ENCODE peak calls at places on chromosomes 13 and 19, in ten cellular contexts. J is heart left ventricle, P is right lobe of liver, S is ovary, T is transverse colon, L is spleen, W is upper lobe of left lung, H is IMR-90, A is A549, R is stomach. C is an unnamed sample.

GRCh38 chr13:23399254-23399796 is 34.2 kb downstream of the SACS start:
- DNase-seq in J (no peak), P (no peak), S (no peak), T (no peak), L (no peak), W (no peak), H (no peak), A (no peak), R (no peak), C (no peak)

GRCh38 chr13:26971990-26972888 is 199.4 kb downstream of the USP12 start:
- DNase-seq in J (no peak), P (peak; percentile 72), S (no peak), T (peak; percentile 80), L (peak; percentile 72), W (peak; percentile 66), H (peak; percentile 20), A (peak; percentile 80), R (peak; percentile 69), C (peak; percentile 70)

GRCh38 chr19:41944336-41944735 is 14.8 kb downstream of the RABAC1 start:
- DNase-seq in J (no peak), P (no peak), S (no peak), T (no peak), L (peak; percentile 63), W (no peak), H (no peak), A (no peak), R (no peak), C (no peak)

GRCh38 chr13:49099513-49099877 is 120.6 kb upstream of the MLNR start:
- DNase-seq in J (no peak), P (no peak), S (no peak), T (no peak), L (no peak), W (no peak), H (no peak), A (no peak), R (no peak), C (no peak)

GRCh38 chr19:2824129-2824528 is 4.5 kb downstream of the ZNF554 start:
- DNase-seq in J (no peak), P (no peak), S (no peak), T (no peak), L (no peak), W (no peak), H (no peak), A (no peak), R (no peak), C (no peak)

GRCh38 chr13:51912511-51913225 is 50.9 kb downstream of the CCDC70 start:
- DNase-seq in J (no peak), P (no peak), S (no peak), T (no peak), L (no peak), W (no peak), H (no peak), A (no peak), R (no peak), C (no peak)

GRCh38 chr13:99314640-99315176 is 7.5 kb upstream of the GPR183 start:
- DNase-seq in J (no peak), P (no peak), S (no peak), T (no peak), L (no peak), W (no peak), H (peak; percentile 28), A (no peak), R (no peak), C (no peak)

GRCh38 chr19:13132471-13133166 is 14.6 kb downstream of the NACC1 start:
- DNase-seq in J (no peak), P (no peak), S (no peak), T (no peak), L (no peak), W (no peak), H (peak; percentile 79), A (no peak), R (no peak), C (no peak)

GRCh38 chr13:94515352-94515751 is 35.9 kb upstream of the DCT start:
- DNase-seq in J (no peak), P (no peak), S (no peak), T (no peak), L (no peak), W (peak; percentile 30), H (no peak), A (no peak), R (no peak), C (no peak)

GRCh38 chr19:18650048-18650435 is 13.2 kb downstream of the KLHL26 start:
- DNase-seq in J (peak; percentile 80), P (no peak), S (peak; percentile 76), T (no peak), L (no peak), W (no peak), H (peak; percentile 61), A (no peak), R (no peak), C (peak; percentile 23)

GRCh38 chr13:44818428-44818827 is 170.8 kb downstream of the NUFIP1 start:
- DNase-seq in J (no peak), P (no peak), S (no peak), T (no peak), L (no peak), W (no peak), H (peak; percentile 43), A (peak; percentile 54), R (no peak), C (no peak)

DNA sequence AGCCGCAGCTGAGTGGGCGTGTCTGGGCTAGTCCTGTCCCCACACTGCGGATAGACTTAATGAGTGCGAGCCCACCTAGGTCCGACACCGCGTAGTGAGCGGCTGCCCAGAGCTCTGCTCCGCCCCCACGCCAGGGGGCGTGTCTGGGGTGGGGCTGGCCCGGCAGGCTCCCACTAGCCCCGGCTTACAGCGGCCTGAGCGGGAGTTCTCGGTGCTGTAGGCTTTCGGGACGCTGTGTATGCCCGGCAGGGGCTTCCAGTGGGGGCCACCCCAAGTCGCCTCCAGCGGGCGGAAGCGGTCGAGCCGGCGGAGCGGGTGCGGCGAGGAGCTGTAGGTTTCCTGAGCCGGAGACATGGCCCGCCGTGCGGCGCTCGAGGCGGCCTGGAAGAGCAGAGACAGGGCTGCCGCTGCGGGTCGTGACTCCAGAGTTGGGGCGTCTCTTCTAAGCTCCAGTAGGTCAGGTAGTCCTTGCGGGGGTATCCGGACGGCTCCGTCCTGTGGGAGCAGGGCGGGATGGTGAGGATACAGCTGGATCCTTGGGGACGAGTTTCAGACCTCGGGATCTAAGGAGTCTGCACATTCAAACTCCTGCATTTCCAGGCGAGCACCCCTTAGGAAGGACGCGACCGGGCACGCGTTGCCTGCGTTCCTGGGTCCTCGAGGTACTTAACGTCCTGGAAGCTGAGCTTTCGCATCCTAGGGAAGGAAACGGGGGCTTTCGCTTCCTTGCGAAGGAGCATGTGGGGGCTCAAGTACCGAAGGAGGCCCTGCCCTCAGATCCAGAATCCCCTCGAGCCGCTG is 1.2 kb downstream of the CGB7 start:
- DNase-seq in J (peak; percentile 56), P (peak; percentile 71), S (peak; percentile 64), T (peak; percentile 65), L (peak; percentile 86), W (peak; percentile 57), H (peak; percentile 28), A (peak; percentile 64), R (peak; percentile 60), C (peak; percentile 52)
- H3K4me3 ChIP-seq in J (peak overlapping the region; percentile 38), P (peak overlapping the region; percentile 60), S (peak overlapping the region; percentile 33), T (peak overlapping the region; percentile 13), L (peak overlapping the region; percentile 56), W (peak overlapping the region; percentile 53), H (peak overlapping the region; percentile 61), A (peak overlapping the region; percentile 54), R (peak overlapping the region; percentile 58), C (peak overlapping the region; percentile 40)

GRCh38 chr13:79710376-79710775 is 229.4 kb downstream of the NDFIP2 start:
- DNase-seq in J (no peak), P (no peak), S (no peak), T (no peak), L (no peak), W (no peak), H (no peak), A (no peak), R (no peak), C (no peak)

GRCh38 chr13:79703772-79704171 is 222.8 kb downstream of the NDFIP2 start:
- DNase-seq in J (no peak), P (no peak), S (no peak), T (no peak), L (no peak), W (no peak), H (no peak), A (no peak), R (no peak), C (no peak)

GRCh38 chr13:79711631-79712030 is 230.7 kb downstream of the NDFIP2 start:
- DNase-seq in J (no peak), P (no peak), S (no peak), T (no peak), L (no peak), W (no peak), H (no peak), A (no peak), R (no peak), C (no peak)

DNA sequence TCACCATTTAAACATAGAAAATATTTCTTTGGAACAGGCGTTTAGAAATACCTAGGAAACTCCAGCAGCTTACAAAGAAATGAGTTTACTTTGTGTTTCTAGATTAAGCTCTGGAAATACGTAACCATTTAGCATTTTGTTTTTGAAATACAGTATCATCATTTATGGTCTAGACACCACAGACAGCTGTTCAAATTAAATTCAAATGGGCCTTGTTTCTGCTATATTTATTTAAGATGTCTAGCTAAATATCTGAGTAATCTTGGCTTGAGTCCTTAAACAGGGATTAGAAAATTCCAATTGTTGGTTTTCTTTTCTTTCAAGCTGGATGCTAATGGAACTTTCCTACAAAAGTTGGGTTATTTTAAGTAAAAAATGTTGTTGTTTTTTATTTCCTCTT is 228.6 kb downstream of the NDFIP2 start:
- DNase-seq in J (no peak), P (no peak), S (no peak), T (no peak), L (no peak), W (no peak), H (peak; percentile 13), A (no peak), R (no peak), C (no peak)
- H3K4me1 ChIP-seq in J (no peaks in the 10 kb centered on the region), P (no peaks in the 10 kb centered on the region), S (no peaks in the 10 kb centered on the region), T (no peaks in the 10 kb centered on the region), L (no peaks in the 10 kb centered on the region), W (no peaks in the 10 kb centered on the region), H (no peaks in the 10 kb centered on the region), A (peaks cover 13% of the 10 kb centered on the region), R (no peaks in the 10 kb centered on the region), C (no peaks in the 10 kb centered on the region)

GRCh38 chr13:67125681-67126080 is 104.5 kb downstream of the PCDH9 start:
- DNase-seq in J (no peak), P (no peak), S (no peak), T (no peak), L (no peak), W (no peak), H (no peak), A (no peak), R (no peak), C (no peak)
- TF ChIP-seq POLR2A in J (no peak), P (no peak), S (no peak), T (no peak), L (no peak), W (no peak), H (no peak), A (no peak), R (no peak), C (no peak)

GRCh38 chr13:108917581-108917980 is 288.2 kb downstream of the MYO16 start:
- DNase-seq in J (no peak), P (no peak), S (no peak), T (no peak), L (no peak), W (no peak), H (peak; percentile 37), A (no peak), R (no peak), C (no peak)
- H3K4me3 ChIP-seq in J (no peak overlapping the region), P (no peak overlapping the region), S (no peak overlapping the region), T (no peak overlapping the region), L (no peak overlapping the region), W (no peak overlapping the region), H (no peak overlapping the region), A (no peak overlapping the region), R (no peak overlapping the region), C (no peak overlapping the region)

GRCh38 chr19:8127311-8127710 is 22.1 kb downstream of the FBN3 start:
- DNase-seq in J (no peak), P (no peak), S (no peak), T (no peak), L (no peak), W (no peak), H (no peak), A (no peak), R (no peak), C (no peak)
- H3K4me1 ChIP-seq in J (no peaks in the 10 kb centered on the region), P (no peaks in the 10 kb centered on the region), S (no peaks in the 10 kb centered on the region), T (no peaks in the 10 kb centered on the region), L (no peaks in the 10 kb centered on the region), W (no peaks in the 10 kb centered on the region), H (no peaks in the 10 kb centered on the region), A (no peaks in the 10 kb centered on the region), R (no peaks in the 10 kb centered on the region), C (no peaks in the 10 kb centered on the region)